ENCODE peak calls at places on chromosomes 1 and 21, in ten cellular contexts. X is activated CD8-positive, alpha-beta memory T cell treated with anti-CD3 and anti-CD28 coated beads for 4 hours; Y is HCEC 1CT; W is AG04450; K is amniotic stem cell; M is GM23338; U is NCI-H1105; N is CD8-positive, alpha-beta T cell; Q is activated CD4-positive, alpha-beta T cell treated with anti-CD3 and anti-CD28 coated beads for 24 hours; O is SW480. A is an unnamed sample.

GRCh38 chr1:37923551-37923889 is 23.3 kb downstream of the INPP5B start:
- DNase-seq in X (no peak), Y (no peak), W (no peak), K (no peak), M (no peak), U (no peak), N (no peak), Q (no peak), O (no peak), A (no peak)

GRCh38 chr1:81296584-81296983 is 504.1 kb upstream of the ADGRL2 start:
- DNase-seq in X (no peak), Y (no peak), W (no peak), K (peak; percentile 11), M (no peak), U (no peak), N (no peak), Q (no peak), O (no peak), A (no peak)

GRCh38 chr1:152460529-152460899 is 46.5 kb upstream of the CRNN start:
- DNase-seq in X (no peak), Y (no peak), W (no peak), K (no peak), M (no peak), U (no peak), N (no peak), Q (no peak), O (no peak), A (no peak)

GRCh38 chr1:29638281-29638680 is 402.0 kb downstream of the PTPRU start:
- DNase-seq in X (no peak), Y (no peak), W (no peak), K (no peak), M (no peak), U (no peak), N (no peak), Q (no peak), O (no peak), A (no peak)

GRCh38 chr1:12124693-12125421 is 41.9 kb upstream of the TNFRSF1B start:
- DNase-seq in X (peak; percentile 60), Y (peak; percentile 42), W (peak; percentile 46), K (peak; percentile 52), M (peak; percentile 80), U (peak; percentile 63), N (peak; percentile 69), Q (peak; percentile 65), O (peak; percentile 65), A (peak; percentile 65)

GRCh38 chr1:216181590-216181989 is 241.7 kb downstream of the USH2A start:
- DNase-seq in X (no peak), Y (no peak), W (no peak), K (no peak), M (no peak), U (no peak), N (no peak), Q (no peak), O (no peak), A (no peak)

GRCh38 chr1:1394116-1394515 is 5.0 kb downstream of the CCNL2 start:
- DNase-seq in X (no peak), Y (no peak), W (no peak), K (no peak), M (no peak), U (no peak), N (no peak), Q (no peak), O (no peak), A (no peak)

GRCh38 chr1:83705091-83705490 is 293.8 kb downstream of the TTLL7 start:
- DNase-seq in X (no peak), Y (no peak), W (no peak), K (no peak), M (no peak), U (no peak), N (no peak), Q (no peak), O (no peak), A (no peak)

GRCh38 chr21:41169701-41170100 is 1.7 kb downstream of the BACE2 start:
- DNase-seq in X (no peak), Y (no peak), W (no peak), K (no peak), M (no peak), U (no peak), N (no peak), Q (no peak), O (peak; percentile 54), A (no peak)

GRCh38 chr1:67347688-67348472 is 40.2 kb downstream of the IL12RB2 start:
- DNase-seq in X (no peak), Y (peak; percentile 39), W (no peak), K (peak; percentile 45), M (peak; percentile 86), U (peak; percentile 70), N (no peak), Q (no peak), O (peak; percentile 37), A (peak; percentile 61)

GRCh38 chr1:227789042-227789880 is 26.2 kb upstream of the PRSS38 start:
- DNase-seq in X (no peak), Y (peak; percentile 24), W (no peak), K (no peak), M (peak; percentile 51), U (no peak), N (no peak), Q (no peak), O (no peak), A (peak; percentile 45)

GRCh38 chr1:25797939-25798338 is 2.1 kb upstream of the SELENON start:
- DNase-seq in X (no peak), Y (no peak), W (no peak), K (no peak), M (peak; percentile 83), U (no peak), N (no peak), Q (no peak), O (no peak), A (no peak)

GRCh38 chr1:57088689-57089088 is 122.9 kb upstream of the C8B start:
- DNase-seq in X (no peak), Y (no peak), W (no peak), K (no peak), M (no peak), U (no peak), N (no peak), Q (no peak), O (no peak), A (no peak)

GRCh38 chr1:33271666-33272505 is 15.6 kb downstream of the ZNF362 start:
- DNase-seq in X (no peak), Y (no peak), W (no peak), K (no peak), M (no peak), U (no peak), N (no peak), Q (no peak), O (no peak), A (no peak)

GRCh38 chr1:32971156-32971555 is 6.5 kb upstream of the RNF19B start:
- DNase-seq in X (no peak), Y (no peak), W (no peak), K (no peak), M (no peak), U (no peak), N (no peak), Q (no peak), O (no peak), A (no peak)

GRCh38 chr1:208238710-208239517 is 5.3 kb downstream of the PLXNA2 start:
- DNase-seq in X (no peak), Y (peak; percentile 50), W (no peak), K (peak; percentile 59), M (peak; percentile 69), U (peak; percentile 8), N (no peak), Q (no peak), O (peak; percentile 20), A (peak; percentile 57)

GRCh38 chr1:56469640-56470371 is 109.6 kb downstream of the PLPP3 start:
- DNase-seq in X (no peak), Y (peak; percentile 41), W (no peak), K (no peak), M (no peak), U (no peak), N (no peak), Q (no peak), O (no peak), A (peak; percentile 57)

GRCh38 chr1:205012416-205013140 is 30.4 kb upstream of the CNTN2 start:
- DNase-seq in X (no peak), Y (no peak), W (no peak), K (no peak), M (no peak), U (no peak), N (no peak), Q (no peak), O (no peak), A (no peak)

GRCh38 chr1:198681831-198682756 is 43.3 kb downstream of the PTPRC start:
- DNase-seq in X (peak; percentile 47), Y (peak; percentile 73), W (peak; percentile 70), K (peak; percentile 48), M (peak; percentile 52), U (peak; percentile 71), N (peak; percentile 57), Q (peak; percentile 61), O (peak; percentile 87), A (peak; percentile 93)

GRCh38 chr1:26281971-26282693 is 2.2 kb downstream of the SH3BGRL3 start:
- DNase-seq in X (no peak), Y (no peak), W (peak; percentile 29), K (no peak), M (peak; percentile 92), U (no peak), N (no peak), Q (no peak), O (no peak), A (peak; percentile 70)

GRCh38 chr1:210330279-210330866 is 1.7 kb downstream of the HHAT start:
- DNase-seq in X (no peak), Y (no peak), W (no peak), K (no peak), M (no peak), U (no peak), N (no peak), Q (no peak), O (no peak), A (peak; percentile 10)

GRCh38 chr1:67793562-67793961 is 39.7 kb downstream of the GNG12 start:
- DNase-seq in X (no peak), Y (peak; percentile 52), W (no peak), K (no peak), M (no peak), U (no peak), N (no peak), Q (no peak), O (no peak), A (peak; percentile 63)

GRCh38 chr1:1630965-1631792 is 794 bp upstream of the MMP23B start:
- DNase-seq in X (no peak), Y (no peak), W (no peak), K (no peak), M (peak; percentile 56), U (no peak), N (no peak), Q (no peak), O (no peak), A (no peak)

GRCh38 chr1:221620437-221621384 is 121.2 kb downstream of the DUSP10 start:
- DNase-seq in X (no peak), Y (peak; percentile 3), W (no peak), K (no peak), M (no peak), U (peak; percentile 17), N (no peak), Q (no peak), O (no peak), A (peak; percentile 23)

GRCh38 chr1:195153107-195153506 is 1455.1 kb downstream of the KCNT2 start:
- DNase-seq in X (no peak), Y (no peak), W (no peak), K (no peak), M (no peak), U (no peak), N (no peak), Q (no peak), O (no peak), A (no peak)

GRCh38 chr1:15308621-15309027 is 61.6 kb downstream of the FHAD1 start:
- DNase-seq in X (no peak), Y (no peak), W (no peak), K (no peak), M (no peak), U (no peak), N (no peak), Q (no peak), O (no peak), A (no peak)

GRCh38 chr21:32888971-32889370 is 117.4 kb upstream of the PAXBP1 start:
- DNase-seq in X (no peak), Y (peak; percentile 15), W (no peak), K (no peak), M (peak; percentile 8), U (no peak), N (no peak), Q (no peak), O (no peak), A (no peak)

GRCh38 chr1:203360772-203361171 is 9.8 kb upstream of the FMOD start:
- DNase-seq in X (no peak), Y (no peak), W (no peak), K (no peak), M (peak; percentile 40), U (no peak), N (no peak), Q (no peak), O (no peak), A (no peak)